ENCODE peak calls at places on chromosomes 16 and 17, in seven cellular contexts. O is H1, U is stomach, K is tibial nerve, A is adrenal gland, B is breast epithelium, T is body of pancreas. L is an unnamed sample.
A peak's percentile ranks its signal among the peaks of the same experiment; 100 is the strongest.

GRCh38 chr16:50196736-50197135 is 43.6 kb downstream of the TENT4B start:
- DNase-seq in K (no peak), O (no peak), U (no peak), B (no peak), T (no peak), A (no peak), L (no peak)

GRCh38 chr16:79642652-79643051 is 42.1 kb upstream of the MAF start:
- DNase-seq in T (no peak), K (no peak), U (no peak), O (no peak), B (no peak), A (no peak), L (no peak)

GRCh38 chr17:44067547-44067945 is 1.1 kb upstream of the LSM12 start:
- DNase-seq in O (no peak), T (no peak), B (no peak), K (no peak), A (no peak), U (no peak), L (peak; percentile 54)

GRCh38 chr16:89193576-89194293 is 6.6 kb downstream of the SLC22A31 start:
- DNase-seq in K (no peak), U (no peak), B (no peak), O (peak; percentile 60), T (peak; percentile 8), A (no peak), L (peak; percentile 84)

GRCh38 chr16:46743232-46743719 is 4.9 kb downstream of the MYLK3 start:
- DNase-seq in O (no peak), U (no peak), K (no peak), B (no peak), T (no peak), A (peak; percentile 22), L (peak; percentile 84)

GRCh38 chr17:75241143-75241430 is 20.3 kb downstream of the GGA3 start:
- DNase-seq in A (no peak), O (no peak), B (no peak), U (no peak), K (peak; percentile 38), T (no peak), L (no peak)

GRCh38 chr17:76481091-76481655 is 13.8 kb downstream of the AANAT start:
- DNase-seq in A (peak; percentile 65), T (no peak), O (no peak), K (no peak), U (no peak), B (no peak), L (peak; percentile 89)

GRCh38 chr17:49249292-49249794 is 18.8 kb upstream of the PHOSPHO1 start:
- DNase-seq in U (no peak), T (no peak), B (no peak), K (no peak), A (peak; percentile 50), O (no peak), L (no peak)

GRCh38 chr17:11564483-11565380 is 33.5 kb upstream of the DNAH9 start:
- DNase-seq in K (no peak), B (no peak), T (no peak), U (no peak), O (no peak), A (no peak), L (no peak)

GRCh38 chr17:56870163-56870651 is 36.3 kb downstream of the DGKE start:
- DNase-seq in B (no peak), K (no peak), T (no peak), A (no peak), O (no peak), U (no peak), L (no peak)

GRCh38 chr17:57566724-57567123 is 178.4 kb downstream of the CCDC182 start:
- DNase-seq in A (no peak), K (no peak), B (no peak), U (no peak), O (no peak), T (no peak), L (no peak)

GRCh38 chr17:71511266-71511995 is 609.4 kb upstream of the SOX9 start:
- DNase-seq in T (no peak), K (no peak), A (no peak), U (no peak), B (no peak), O (no peak), L (no peak)

GRCh38 chr16:48870141-48870540 is 260.2 kb upstream of the N4BP1 start:
- DNase-seq in A (no peak), K (no peak), T (no peak), U (no peak), O (no peak), B (no peak), L (no peak)

GRCh38 chr17:45052052-45052772 is 780 bp upstream of the DCAKD start:
- DNase-seq in T (peak; percentile 26), O (peak; percentile 73), K (no peak), B (no peak), A (peak; percentile 53), U (peak; percentile 53), L (peak; percentile 85)

GRCh38 chr16:11795887-11796226 is 1.2 kb downstream of the ZC3H7A start:
- DNase-seq in K (no peak), O (no peak), A (no peak), B (no peak), T (no peak), U (no peak), L (no peak)

GRCh38 chr16:68760671-68761275 is 23.7 kb downstream of the CDH1 start:
- DNase-seq in T (peak; percentile 55), A (no peak), U (no peak), O (no peak), K (no peak), B (no peak), L (no peak)

GRCh38 chr17:13864551-13864950 is 204.8 kb upstream of the COX10 start:
- DNase-seq in U (no peak), O (no peak), B (no peak), A (peak; percentile 5), T (no peak), K (no peak), L (no peak)

GRCh38 chr17:63431939-63432804 is 13.9 kb downstream of the CYB561 start:
- DNase-seq in T (peak; percentile 23), K (no peak), U (no peak), A (no peak), O (no peak), B (no peak), L (peak; percentile 33)

GRCh38 chr17:67837965-67838364 is 12.7 kb downstream of the BPTF start:
- DNase-seq in B (no peak), A (no peak), O (peak; percentile 16), T (no peak), U (no peak), K (no peak), L (no peak)

GRCh38 chr17:72863511-72864175 is 228.8 kb downstream of the SLC39A11 start:
- DNase-seq in T (no peak), U (no peak), B (no peak), O (no peak), K (no peak), A (no peak), L (no peak)

GRCh38 chr17:61496957-61497653 is 44.9 kb downstream of the TBX4 start:
- DNase-seq in B (no peak), T (no peak), O (no peak), A (no peak), K (no peak), U (no peak), L (no peak)

GRCh38 chr17:46853896-46854444 is 2.6 kb downstream of the WNT9B start:
- DNase-seq in T (no peak), K (no peak), A (no peak), U (no peak), O (no peak), B (no peak), L (peak; percentile 2)

GRCh38 chr17:10177921-10178788 is 20.3 kb downstream of the GAS7 start:
- DNase-seq in T (no peak), B (no peak), A (no peak), O (peak; percentile 54), U (no peak), K (no peak), L (no peak)

GRCh38 chr17:48545539-48545938 is 630 bp upstream of the HOXB2 start:
- DNase-seq in T (no peak), B (no peak), O (no peak), K (no peak), A (no peak), U (no peak), L (no peak)

GRCh38 chr17:77841742-77842141 is 116.8 kb upstream of the TNRC6C start:
- DNase-seq in A (no peak), U (no peak), O (no peak), B (no peak), K (no peak), T (no peak), L (no peak)
- H3K27me3 ChIP-seq in A (no peaks in the 10 kb centered on the region), U (no peaks in the 10 kb centered on the region), O (no peaks in the 10 kb centered on the region), B (no peaks in the 10 kb centered on the region), K (no peaks in the 10 kb centered on the region), T (no peaks in the 10 kb centered on the region), L (no peaks in the 10 kb centered on the region)

GRCh38 chr16:31006589-31006988 is 3.8 kb downstream of the STX1B start:
- DNase-seq in T (no peak), U (no peak), O (no peak), B (no peak), K (no peak), A (no peak), L (no peak)
- TF ChIP-seq POLR2A in T (no peak), U (no peak), O (no peak), B (no peak), K (no peak), A (no peak), L (no peak)

DNA sequence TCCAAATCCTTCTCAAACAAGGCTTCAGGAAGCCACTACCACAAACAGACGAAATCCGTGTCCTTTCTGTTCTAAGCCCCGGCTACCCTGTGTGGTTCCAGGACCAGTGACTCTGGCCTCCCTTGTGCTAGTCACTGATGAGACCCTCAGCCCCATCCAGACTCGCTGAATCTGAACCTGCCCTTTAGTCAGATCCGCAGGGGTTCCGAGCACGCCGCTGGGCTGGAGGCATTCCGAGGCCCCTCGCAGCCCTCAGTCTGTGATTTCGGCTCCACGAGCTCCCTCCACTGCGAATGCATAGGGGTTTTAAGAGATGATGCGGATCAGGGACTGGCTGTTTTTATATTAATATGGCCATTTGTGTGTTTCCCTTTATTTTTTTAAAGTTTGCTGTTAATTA is 292.7 kb downstream of the IRF8 start:
- DNase-seq in A (no peak), T (no peak), K (no peak), O (no peak), B (no peak), U (no peak), L (no peak)
- H3K27me3 ChIP-seq in A (peaks cover 38% of the 10 kb centered on the region), T (no peaks in the 10 kb centered on the region), K (no peaks in the 10 kb centered on the region), O (no peaks in the 10 kb centered on the region), B (peaks cover 91% of the 10 kb centered on the region), U (peaks cover 33% of the 10 kb centered on the region), L (peaks cover 85% of the 10 kb centered on the region)

GRCh38 chr17:17815436-17816200 is 21.2 kb downstream of the SREBF1 start:
- DNase-seq in B (no peak), O (no peak), K (no peak), T (no peak), A (peak; percentile 59), U (no peak), L (no peak)
- TF ChIP-seq POLR2A in B (no peak), O (no peak), K (no peak), T (no peak), A (no peak), U (no peak), L (no peak)

DNA sequence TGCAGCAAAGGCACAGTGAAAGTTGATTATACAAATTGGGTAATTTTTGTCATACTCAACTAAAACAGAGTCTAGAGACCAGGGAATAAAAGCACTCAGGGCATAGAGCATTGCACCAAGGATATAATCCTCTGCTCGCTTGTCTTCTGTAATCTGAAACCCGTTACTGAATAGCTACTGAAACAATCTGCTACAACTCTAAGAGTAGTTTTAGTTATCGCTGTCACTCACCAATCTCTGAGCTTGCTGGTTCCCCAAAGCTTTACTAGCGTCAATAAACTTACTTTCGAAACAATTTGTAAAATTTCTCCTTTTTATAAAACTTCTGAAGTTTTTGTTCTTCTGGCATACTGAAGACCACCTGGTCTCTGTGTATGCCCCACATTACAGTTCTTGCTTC is 22.9 kb upstream of the SLC35G3 start:
- DNase-seq in O (no peak), A (no peak), K (no peak), U (no peak), B (no peak), T (no peak), L (no peak)
- H3K27me3 ChIP-seq in O (no peaks in the 10 kb centered on the region), A (no peaks in the 10 kb centered on the region), K (no peaks in the 10 kb centered on the region), U (peaks cover 2% of the 10 kb centered on the region), B (no peaks in the 10 kb centered on the region), T (peaks cover 6% of the 10 kb centered on the region), L (no peaks in the 10 kb centered on the region)

L was measured in spleen.